ENCODE peak calls at places on chromosomes 6 and 20, in four cellular contexts. K is lower lobe of right lung; A is CD4-positive, alpha-beta memory T cell; P is fibroblast of lung. X is an unnamed sample.
A peak's percentile ranks its signal among the peaks of the same experiment; 100 is the strongest.

GRCh38 chr20:19756756-19757486 is 1.1 kb upstream of the RIN2 start:
- DNase-seq in K (no peak), A (no peak), P (no peak), X (no peak)

GRCh38 chr6:25945175-25945574 is 14.7 kb upstream of the SLC17A2 start:
- DNase-seq in K (no peak), A (no peak), P (no peak), X (no peak)

GRCh38 chr6:105680131-105680530 is 277.2 kb upstream of the PREP start:
- DNase-seq in K (no peak), A (no peak), P (no peak), X (no peak)

GRCh38 chr20:13430346-13431002 is 208.3 kb downstream of the TASP1 start:
- DNase-seq in K (no peak), A (no peak), P (no peak), X (no peak)

GRCh38 chr6:2230659-2231277 is 14.6 kb downstream of the GMDS start:
- DNase-seq in K (no peak), A (no peak), P (no peak), X (no peak)

GRCh38 chr6:10441004-10441654 is 26.3 kb upstream of the TFAP2A start:
- DNase-seq in K (no peak), A (no peak), P (peak; percentile 88), X (no peak)

GRCh38 chr6:25930532-25931410 is at the start of gene SLC17A2:
- DNase-seq in K (no peak), A (no peak), P (no peak), X (no peak)

GRCh38 chr20:64104667-64105451 is 2.5 kb downstream of the NPBWR2 start:
- DNase-seq in K (peak; percentile 32), A (peak; percentile 10), P (no peak), X (no peak)

GRCh38 chr6:81228912-81229540 is 523.5 kb downstream of the TENT5A start:
- DNase-seq in K (no peak), A (no peak), P (peak; percentile 77), X (no peak)

GRCh38 chr6:31701666-31702420 is 1.3 kb downstream of the ABHD16A start:
- DNase-seq in K (no peak), A (no peak), P (peak; percentile 51), X (no peak)

GRCh38 chr6:39365281-39366074 is 43.0 kb upstream of the KCNK16 start:
- DNase-seq in K (no peak), A (no peak), P (peak; percentile 35), X (no peak)

GRCh38 chr20:48238326-48238725 is 453.0 kb upstream of the SULF2 start:
- DNase-seq in K (peak; percentile 13), A (no peak), P (peak; percentile 5), X (no peak)

GRCh38 chr6:158014505-158015187 is 33.0 kb downstream of the SYNJ2 start:
- DNase-seq in K (peak; percentile 29), A (no peak), P (no peak), X (no peak)

GRCh38 chr6:37696220-37696840 is 1.4 kb downstream of the MDGA1 start:
- DNase-seq in K (no peak), A (peak; percentile 51), P (peak; percentile 42), X (no peak)

GRCh38 chr20:40457404-40457803 is 231.6 kb downstream of the MAFB start:
- DNase-seq in K (no peak), A (no peak), P (no peak), X (no peak)

GRCh38 chr20:57053067-57053466 is 213.4 kb downstream of the BMP7 start:
- DNase-seq in K (no peak), A (no peak), P (no peak), X (no peak)

GRCh38 chr20:42366626-42367025 is 748.4 kb upstream of the CHD6 start:
- DNase-seq in K (no peak), A (no peak), P (no peak), X (no peak)

GRCh38 chr20:46202758-46203509 is 84.8 kb downstream of the CD40 start:
- DNase-seq in K (no peak), A (no peak), P (no peak), X (no peak)

GRCh38 chr20:17849901-17850673 is 118.5 kb downstream of the SNX5 start:
- DNase-seq in K (peak; percentile 53), A (no peak), P (peak; percentile 98), X (no peak)

GRCh38 chr20:17849111-17849900 is 119.3 kb downstream of the SNX5 start:
- DNase-seq in K (no peak), A (no peak), P (no peak), X (no peak)

GRCh38 chr20:17848249-17848648 is 120.3 kb downstream of the SNX5 start:
- DNase-seq in K (no peak), A (no peak), P (no peak), X (no peak)

GRCh38 chr20:17850674-17851006 is 118.0 kb downstream of the SNX5 start:
- DNase-seq in K (no peak), A (no peak), P (no peak), X (no peak)

GRCh38 chr20:17848649-17849048 is 119.9 kb downstream of the SNX5 start:
- DNase-seq in K (no peak), A (no peak), P (no peak), X (no peak)
- H3K4me1 ChIP-seq in K (peaks cover 28% of the 10 kb centered on the region), A (peaks cover 35% of the 10 kb centered on the region), P (peaks cover 24% of the 10 kb centered on the region), X (peaks cover 12% of the 10 kb centered on the region)

GRCh38 chr6:159727717-159728440 is 573 bp downstream of the WTAP start:
- DNase-seq in K (no peak), A (peak; percentile 67), P (peak; percentile 39), X (no peak)

GRCh38 chr6:159728552-159728951 is 1.2 kb downstream of the WTAP start:
- DNase-seq in K (no peak), A (no peak), P (peak; percentile 22), X (no peak)

GRCh38 chr6:159729598-159729997 is 2.3 kb downstream of the WTAP start:
- DNase-seq in K (no peak), A (no peak), P (peak; percentile 16), X (no peak)

GRCh38 chr6:159726918-159727716 is at the start of gene WTAP:
- DNase-seq in K (peak; percentile 97), A (peak; percentile 98), P (peak; percentile 96), X (peak; percentile 94)

GRCh38 chr6:159730277-159730676 is 3.0 kb downstream of the WTAP start:
- DNase-seq in K (no peak), A (no peak), P (no peak), X (no peak)
- H3K4me3 ChIP-seq in K (no peak overlapping the region), A (no peak overlapping the region), P (no peak overlapping the region), X (no peak overlapping the region)

GRCh38 chr6:24680582-24680981 is 13.7 kb downstream of the ACOT13 start:
- DNase-seq in K (no peak), A (no peak), P (no peak), X (no peak)

GRCh38 chr6:24686408-24686807 is 19.5 kb downstream of the ACOT13 start:
- DNase-seq in K (no peak), A (no peak), P (no peak), X (no peak)

GRCh38 chr6:24683297-24684296 is 16.7 kb downstream of the ACOT13 start:
- DNase-seq in K (no peak), A (no peak), P (no peak), X (no peak)
- H3K27ac ChIP-seq in K (no peak overlapping the region), A (no peak overlapping the region), P (no peak overlapping the region), X (no peak overlapping the region)

DNA sequence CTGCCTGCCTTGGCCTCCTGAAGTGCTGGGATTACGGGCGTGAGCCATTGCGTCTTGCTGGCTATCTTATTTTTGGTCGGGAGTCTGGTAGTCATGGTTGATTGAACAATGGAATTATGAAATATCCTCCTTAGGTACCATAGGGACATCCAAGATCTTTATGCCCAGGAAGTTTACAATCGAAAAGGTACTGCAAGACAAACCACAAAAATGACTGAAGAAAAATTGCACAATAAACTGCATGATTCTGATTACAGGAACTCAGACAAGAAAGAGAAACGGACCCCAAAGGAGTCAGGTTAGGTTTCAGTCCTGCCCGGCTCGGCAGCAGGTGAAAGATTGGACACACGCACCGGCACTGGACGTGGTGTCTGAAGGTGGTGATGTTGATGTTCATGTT is 5.3 kb downstream of the SLC26A8 start:
- DNase-seq in K (no peak), A (no peak), P (no peak), X (no peak)
- H3K4me1 ChIP-seq in K (no peaks in the 10 kb centered on the region), A (no peaks in the 10 kb centered on the region), P (no peaks in the 10 kb centered on the region), X (no peaks in the 10 kb centered on the region)

DNA sequence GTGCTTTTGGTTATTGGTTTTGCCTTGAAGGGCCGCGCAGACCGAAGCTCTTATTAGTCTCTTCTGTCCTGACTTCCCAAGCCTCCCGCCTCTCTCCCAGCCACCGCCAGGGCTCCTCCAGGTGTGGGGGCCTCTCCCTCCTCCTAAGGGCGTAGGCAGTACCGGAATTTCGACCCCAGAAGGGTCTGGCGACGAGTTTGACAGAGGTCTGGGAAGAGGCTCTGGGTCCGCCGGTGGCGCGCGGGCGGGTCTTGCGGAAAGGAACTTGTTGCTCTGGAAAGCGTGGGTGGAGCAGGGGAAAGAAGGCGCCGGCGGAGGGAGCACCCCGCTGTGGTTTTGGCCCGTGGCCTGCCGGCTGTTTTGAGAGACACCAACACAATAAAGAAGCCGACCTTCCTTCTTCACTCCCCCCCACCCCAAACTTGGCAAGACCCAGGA is 1.8 kb downstream of the PCSK2 start:
- DNase-seq in K (peak; percentile 47), A (no peak), P (no peak), X (no peak)
- H3K4me3 ChIP-seq in K (peak overlapping the region; percentile 45), A (no peak overlapping the region), P (no peak overlapping the region), X (no peak overlapping the region)

GRCh38 chr20:32972181-32973076 is 31.8 kb downstream of the SUN5 start:
- DNase-seq in K (no peak), A (peak; percentile 97), P (no peak), X (peak; percentile 84)
- H3K27ac ChIP-seq in K (no peak overlapping the region), A (peak overlapping the region; percentile 94), P (no peak overlapping the region), X (peak overlapping the region; percentile 98)

GRCh38 chr6:53888931-53889330 is 94.1 kb downstream of the LRRC1 start:
- DNase-seq in K (no peak), A (no peak), P (peak; percentile 42), X (no peak)
- H3K4me1 ChIP-seq in K (no peaks in the 10 kb centered on the region), A (peaks cover 2% of the 10 kb centered on the region), P (peaks cover 3% of the 10 kb centered on the region), X (no peaks in the 10 kb centered on the region)

X was measured in effector memory CD4-positive, alpha-beta T cell.